ENCODE peak calls at places on chromosomes 3 and 15, in five cellular contexts. A, M, U, F and T are unnamed samples.
A peak's percentile ranks its signal among the peaks of the same experiment; 100 is the strongest.

GRCh38 chr15:64095795-64096485 is at the start of gene SNX1:
- DNase-seq in A (peak; percentile 96), U (peak; percentile 97), F (peak; percentile 96), M (peak; percentile 95), T (peak; percentile 97)

GRCh38 chr15:78810377-78811123 is 714 bp downstream of the ADAMTS7 start:
- DNase-seq in F (peak; percentile 72), M (peak; percentile 77), A (no peak), U (peak; percentile 78), T (peak; percentile 85)

GRCh38 chr15:27831384-27832262 is 267.5 kb downstream of the OCA2 start:
- DNase-seq in M (peak; percentile 58), F (no peak), U (no peak), A (no peak), T (peak; percentile 32)

GRCh38 chr3:14650193-14650592 is 1.4 kb upstream of the CCDC174 start:
- DNase-seq in U (no peak), A (no peak), F (no peak), M (no peak), T (no peak)

GRCh38 chr15:41577863-41578735 is 19.1 kb downstream of the TYRO3 start:
- DNase-seq in A (no peak), U (no peak), F (no peak), M (no peak), T (no peak)

GRCh38 chr3:112327371-112327951 is 5.5 kb upstream of the CD200 start:
- DNase-seq in M (peak; percentile 40), A (no peak), U (no peak), F (no peak), T (no peak)

GRCh38 chr15:88738796-88739195 is 64.4 kb upstream of the ACAN start:
- DNase-seq in A (no peak), F (no peak), U (no peak), M (no peak), T (no peak)

GRCh38 chr15:63402498-63403253 is 21.0 kb upstream of the CA12 start:
- DNase-seq in F (no peak), A (no peak), M (peak; percentile 11), U (no peak), T (no peak)

GRCh38 chr15:41971089-41971892 is 1.1 kb downstream of the EHD4 start:
- DNase-seq in M (peak; percentile 89), A (peak; percentile 80), U (peak; percentile 77), F (peak; percentile 60), T (peak; percentile 78)

GRCh38 chr15:68337826-68338225 is 60.3 kb downstream of the FEM1B start:
- DNase-seq in U (no peak), M (no peak), A (no peak), F (no peak), T (no peak)

GRCh38 chr15:83626171-83626802 is 27.6 kb upstream of the ADAMTSL3 start:
- DNase-seq in U (no peak), M (no peak), A (no peak), F (no peak), T (no peak)

GRCh38 chr3:122023335-122023734 is 1.3 kb upstream of the ILDR1 start:
- DNase-seq in F (no peak), U (no peak), M (no peak), A (no peak), T (no peak)

GRCh38 chr3:183295211-183295610 is 42.2 kb downstream of the B3GNT5 start:
- DNase-seq in A (no peak), F (no peak), U (no peak), M (no peak), T (no peak)

GRCh38 chr3:13025090-13025489 is 48.1 kb downstream of the IQSEC1 start:
- DNase-seq in M (no peak), F (peak; percentile 37), A (no peak), U (peak; percentile 72), T (no peak)

GRCh38 chr3:11661827-11662226 is 18.1 kb upstream of the VGLL4 start:
- DNase-seq in U (no peak), A (no peak), M (no peak), F (no peak), T (no peak)

GRCh38 chr15:66851226-66852063 is 149.4 kb downstream of the SMAD6 start:
- DNase-seq in M (peak; percentile 93), U (peak; percentile 93), A (peak; percentile 89), F (peak; percentile 86), T (peak; percentile 94)

GRCh38 chr3:79885407-79885806 is 117.6 kb upstream of the ROBO1 start:
- DNase-seq in U (no peak), A (no peak), M (no peak), F (no peak), T (no peak)

GRCh38 chr3:154885016-154885415 is 195.1 kb upstream of the MME start:
- DNase-seq in F (no peak), U (no peak), M (no peak), A (no peak), T (no peak)

GRCh38 chr15:50109086-50109987 is 9.7 kb downstream of the ATP8B4 start:
- DNase-seq in M (no peak), U (no peak), A (no peak), F (no peak), T (no peak)

GRCh38 chr3:197366301-197367044 is 68.1 kb upstream of the DLG1 start:
- DNase-seq in A (no peak), U (no peak), M (no peak), F (no peak), T (no peak)
- H3K4me1 ChIP-seq in A (no peaks in the 10 kb centered on the region), U (peaks cover 10% of the 10 kb centered on the region), M (no peaks in the 10 kb centered on the region), F (peaks cover 3% of the 10 kb centered on the region), T (peaks cover 16% of the 10 kb centered on the region)

GRCh38 chr15:101172421-101173097 is 79.3 kb downstream of the CHSY1 start:
- DNase-seq in F (no peak), M (no peak), U (no peak), A (no peak), T (peak; percentile 50)

GRCh38 chr15:101168898-101169297 is 83.0 kb downstream of the CHSY1 start:
- DNase-seq in U (no peak), A (no peak), F (no peak), M (no peak), T (no peak)

GRCh38 chr15:101171954-101172353 is 79.9 kb downstream of the CHSY1 start:
- DNase-seq in M (no peak), F (no peak), U (no peak), A (no peak), T (no peak)

GRCh38 chr15:101169457-101170071 is 82.3 kb downstream of the CHSY1 start:
- DNase-seq in F (no peak), U (no peak), M (no peak), A (no peak), T (no peak)

DNA sequence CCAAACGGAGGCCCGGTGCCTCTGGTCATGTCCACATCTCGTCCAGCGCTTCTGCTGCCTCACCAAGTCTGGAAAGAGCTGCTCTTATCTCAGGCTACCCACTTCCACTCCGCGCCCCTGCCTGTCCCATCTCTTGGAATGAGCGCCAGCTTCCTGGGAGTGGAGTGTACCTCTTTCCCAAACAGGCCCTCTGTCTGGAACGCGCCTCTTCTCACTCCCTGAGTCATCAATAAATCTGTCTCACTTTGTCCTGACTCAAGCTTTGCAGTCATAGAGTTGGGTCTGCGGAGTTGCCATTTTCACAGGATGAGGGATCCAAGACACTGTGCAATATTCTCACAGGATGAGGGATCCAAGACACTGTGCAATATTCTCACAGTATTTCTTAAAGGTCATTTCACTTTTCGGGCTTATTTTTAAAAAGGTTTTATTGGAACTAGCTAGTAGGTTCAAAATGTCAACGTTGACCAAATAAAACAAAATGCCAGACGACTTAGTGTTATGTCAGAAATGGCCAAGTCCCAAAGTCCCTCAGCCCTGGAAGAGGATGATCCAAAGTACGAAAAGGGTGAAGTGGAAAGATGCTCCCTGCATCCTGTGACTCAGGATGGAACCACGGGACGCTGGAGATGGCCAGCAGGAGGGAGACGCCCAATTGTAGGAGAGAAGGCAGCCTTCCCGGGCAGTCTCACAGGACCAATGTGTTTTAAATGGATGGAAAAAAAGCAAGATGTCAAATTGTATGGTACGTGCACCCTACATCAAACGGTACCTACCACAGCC is 81.1 kb downstream of the CHSY1 start:
- DNase-seq in M (no peak), U (no peak), F (no peak), A (no peak), T (no peak)
- H3K4me1 ChIP-seq in M (peaks cover 6% of the 10 kb centered on the region), U (peaks cover 52% of the 10 kb centered on the region), F (peaks cover 68% of the 10 kb centered on the region), A (peaks cover 15% of the 10 kb centered on the region), T (no peaks in the 10 kb centered on the region)

GRCh38 chr3:38001456-38002081 is 11.0 kb downstream of the VILL start:
- DNase-seq in U (peak; percentile 67), F (no peak), M (no peak), A (peak; percentile 62), T (peak; percentile 88)
- H3K4me1 ChIP-seq in U (peaks cover 21% of the 10 kb centered on the region), F (peaks cover 48% of the 10 kb centered on the region), M (no peaks in the 10 kb centered on the region), A (peaks cover 49% of the 10 kb centered on the region), T (peaks cover 8% of the 10 kb centered on the region)

GRCh38 chr3:43096761-43097160 is 9.1 kb downstream of the POMGNT2 start:
- DNase-seq in F (no peak), U (no peak), A (no peak), M (no peak), T (no peak)

GRCh38 chr3:43097681-43098080 is 8.2 kb downstream of the POMGNT2 start:
- DNase-seq in F (no peak), M (no peak), A (no peak), U (no peak), T (no peak)

GRCh38 chr3:43095370-43095769 is 10.5 kb downstream of the POMGNT2 start:
- DNase-seq in U (no peak), F (no peak), A (no peak), M (no peak), T (no peak)

GRCh38 chr3:43094851-43095250 is 11.0 kb downstream of the POMGNT2 start:
- DNase-seq in A (no peak), U (no peak), M (no peak), F (no peak), T (no peak)

GRCh38 chr3:43098761-43099160 is 7.1 kb downstream of the POMGNT2 start:
- DNase-seq in A (no peak), F (no peak), U (no peak), M (no peak), T (no peak)
- H3K4me1 ChIP-seq in A (no peaks in the 10 kb centered on the region), F (peaks cover 30% of the 10 kb centered on the region), U (peaks cover 8% of the 10 kb centered on the region), M (peaks cover 14% of the 10 kb centered on the region), T (peaks cover 6% of the 10 kb centered on the region)

GRCh38 chr3:44961888-44962287 is 14.1 kb downstream of the ZDHHC3 start:
- DNase-seq in A (no peak), U (no peak), M (no peak), F (no peak), T (no peak)

GRCh38 chr3:44966795-44967278 is 9.1 kb downstream of the ZDHHC3 start:
- DNase-seq in U (no peak), M (no peak), F (no peak), A (no peak), T (no peak)

GRCh38 chr3:44962606-44963393 is 13.2 kb downstream of the ZDHHC3 start:
- DNase-seq in M (no peak), A (no peak), U (no peak), F (no peak), T (no peak)

GRCh38 chr3:44965165-44965564 is 10.8 kb downstream of the ZDHHC3 start:
- DNase-seq in A (no peak), F (no peak), U (no peak), M (no peak), T (no peak)

DNA sequence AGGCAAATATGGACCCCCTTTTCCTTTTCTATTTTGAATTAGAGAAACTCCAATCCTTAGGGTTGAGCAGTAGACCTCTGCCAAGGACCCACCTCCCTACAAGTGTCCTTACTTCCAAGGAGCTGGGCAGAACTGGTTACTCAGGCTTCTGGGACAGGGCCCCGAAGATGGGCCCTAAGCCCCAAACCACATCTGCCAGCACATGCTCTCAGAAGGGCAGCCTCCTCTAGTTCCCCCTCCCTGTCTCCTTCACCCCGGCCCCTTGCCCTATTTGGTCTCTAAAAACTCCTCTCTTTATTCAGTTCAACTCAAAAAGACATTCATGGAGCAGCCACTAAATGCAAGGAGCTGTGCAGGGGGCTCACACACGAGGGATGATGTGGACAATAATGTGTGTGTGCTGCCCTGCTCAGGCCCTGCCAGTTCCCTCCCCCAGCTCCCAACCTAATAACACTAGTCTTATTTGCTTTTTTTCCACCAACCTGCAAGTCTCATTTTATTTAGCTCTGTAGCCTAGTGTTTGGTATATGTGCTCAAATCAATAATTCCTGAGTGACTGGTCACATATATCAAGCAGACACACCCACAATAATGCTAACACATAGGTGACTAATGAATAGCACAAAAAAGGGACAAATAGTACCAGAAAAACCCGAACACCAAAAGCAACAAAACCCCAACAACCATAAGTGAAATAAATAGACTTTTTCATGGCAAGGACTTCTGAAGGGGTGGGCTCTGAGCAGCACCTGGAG is 12.2 kb downstream of the ZDHHC3 start:
- DNase-seq in U (no peak), M (no peak), A (no peak), F (no peak), T (no peak)
- H3K4me1 ChIP-seq in U (peaks cover 52% of the 10 kb centered on the region), M (peaks cover 9% of the 10 kb centered on the region), A (peaks cover 12% of the 10 kb centered on the region), F (peaks cover 83% of the 10 kb centered on the region), T (no peaks in the 10 kb centered on the region)